ENCODE peak calls at places on chromosomes 1 and 21, in nine cellular contexts. H, E, C, P, K, B, W, Z and I are unnamed samples.

GRCh38 chr1:4054957-4055676 is 155.0 kb upstream of the C1orf174 start:
- DNase-seq in H (no peak), E (no peak), C (no peak), P (no peak), K (no peak), B (no peak), W (peak), Z (no peak), I (no peak)

GRCh38 chr1:89739013-89739843 is 81.6 kb upstream of the LRRC8D start:
- DNase-seq in H (no peak), E (peak), C (no peak), P (no peak), K (no peak), B (no peak), W (no peak), Z (peak), I (no peak)

GRCh38 chr1:54326577-54327385 is 79.4 kb downstream of the SSBP3 start:
- DNase-seq in H (no peak), E (no peak), C (no peak), P (no peak), K (no peak), B (no peak), W (no peak), Z (no peak), I (no peak)

GRCh38 chr1:174358344-174358743 is 89.4 kb upstream of the GPR52 start:
- DNase-seq in H (no peak), E (no peak), C (no peak), P (no peak), K (no peak), B (no peak), W (no peak), Z (no peak), I (no peak)

GRCh38 chr1:4549933-4550332 is 104.5 kb upstream of the AJAP1 start:
- DNase-seq in H (no peak), E (no peak), C (no peak), P (no peak), K (no peak), B (no peak), W (no peak), Z (no peak), I (no peak)

GRCh38 chr1:183600136-183600535 is 9.9 kb upstream of the NCF2 start:
- DNase-seq in H (no peak), E (peak), C (no peak), P (no peak), K (no peak), B (no peak), W (no peak), Z (no peak), I (no peak)

GRCh38 chr1:206002833-206003532 is at the start of gene RAB7B:
- DNase-seq in H (no peak), E (peak), C (no peak), P (no peak), K (peak), B (peak), W (no peak), Z (no peak), I (no peak)

GRCh38 chr1:68196676-68197075 is 35.6 kb downstream of the WLS start:
- DNase-seq in H (no peak), E (no peak), C (no peak), P (no peak), K (no peak), B (no peak), W (no peak), Z (no peak), I (no peak)

GRCh38 chr21:45613881-45614280 is 29.6 kb upstream of the PCBP3 start:
- DNase-seq in H (no peak), E (no peak), C (no peak), P (no peak), K (no peak), B (no peak), W (no peak), Z (no peak), I (no peak)

GRCh38 chr1:20008391-20008841 is 29.0 kb upstream of the PLA2G2A start:
- DNase-seq in H (no peak), E (peak), C (no peak), P (no peak), K (no peak), B (no peak), W (no peak), Z (no peak), I (no peak)

GRCh38 chr21:44855572-44855971 is 17.9 kb downstream of the PTTG1IP start:
- DNase-seq in H (no peak), E (no peak), C (no peak), P (no peak), K (no peak), B (peak), W (no peak), Z (no peak), I (no peak)

GRCh38 chr1:61116421-61116820 is 34.1 kb downstream of the NFIA start:
- DNase-seq in H (no peak), E (peak), C (no peak), P (no peak), K (no peak), B (no peak), W (no peak), Z (no peak), I (no peak)

GRCh38 chr1:184255560-184255959 is 131.3 kb upstream of the C1orf21 start:
- DNase-seq in H (no peak), E (no peak), C (no peak), P (no peak), K (no peak), B (no peak), W (no peak), Z (no peak), I (no peak)

GRCh38 chr1:225987491-225988316 is 11.4 kb downstream of the SDE2 start:
- DNase-seq in H (no peak), E (peak), C (no peak), P (no peak), K (no peak), B (no peak), W (no peak), Z (no peak), I (peak)

GRCh38 chr21:14259669-14260458 is 43.9 kb downstream of the RBM11 start:
- DNase-seq in H (peak), E (peak), C (peak), P (no peak), K (no peak), B (no peak), W (no peak), Z (no peak), I (peak)

GRCh38 chr21:25127811-25128210 is 479.5 kb downstream of the MRPL39 start:
- DNase-seq in H (no peak), E (no peak), C (no peak), P (no peak), K (no peak), B (no peak), W (no peak), Z (no peak), I (no peak)

GRCh38 chr1:10242811-10243210 is 32.4 kb downstream of the KIF1B start:
- DNase-seq in H (no peak), E (no peak), C (no peak), P (no peak), K (no peak), B (no peak), W (no peak), Z (no peak), I (no peak)

GRCh38 chr1:25590096-25590824 is 26.3 kb upstream of the MAN1C1 start:
- DNase-seq in H (no peak), E (peak), C (no peak), P (no peak), K (no peak), B (no peak), W (no peak), Z (no peak), I (no peak)

GRCh38 chr1:233598891-233599541 is 14.9 kb upstream of the KCNK1 start:
- DNase-seq in H (no peak), E (peak), C (no peak), P (no peak), K (no peak), B (no peak), W (no peak), Z (no peak), I (no peak)

GRCh38 chr1:53678046-53678445 is 60.9 kb downstream of the GLIS1 start:
- DNase-seq in H (no peak), E (no peak), C (no peak), P (no peak), K (no peak), B (no peak), W (peak), Z (no peak), I (no peak)

GRCh38 chr1:244049969-244050834 is 881 bp upstream of the ZBTB18 start:
- DNase-seq in H (no peak), E (no peak), C (peak), P (no peak), K (no peak), B (no peak), W (no peak), Z (peak), I (no peak)

GRCh38 chr1:70866522-70867256 is 180.9 kb downstream of the PTGER3 start:
- DNase-seq in H (no peak), E (no peak), C (no peak), P (no peak), K (no peak), B (no peak), W (no peak), Z (no peak), I (no peak)

GRCh38 chr1:156889802-156890585 is 3.5 kb upstream of the PEAR1 start:
- DNase-seq in H (peak), E (peak), C (peak), P (no peak), K (no peak), B (peak), W (peak), Z (peak), I (peak)

GRCh38 chr1:159428536-159428935 is 3.5 kb upstream of the OR10J4 start:
- DNase-seq in H (no peak), E (no peak), C (no peak), P (no peak), K (no peak), B (no peak), W (no peak), Z (no peak), I (no peak)

GRCh38 chr1:193663965-193664364 is 477.6 kb upstream of the B3GALT2 start:
- DNase-seq in H (no peak), E (no peak), C (no peak), P (no peak), K (no peak), B (no peak), W (no peak), Z (no peak), I (no peak)

GRCh38 chr1:172654535-172654934 is 4.4 kb upstream of the FASLG start:
- DNase-seq in H (peak), E (peak), C (no peak), P (no peak), K (no peak), B (no peak), W (no peak), Z (no peak), I (no peak)

GRCh38 chr1:220290163-220290761 is 18.0 kb upstream of the RAB3GAP2 start:
- DNase-seq in H (no peak), E (no peak), C (no peak), P (no peak), K (no peak), B (no peak), W (no peak), Z (no peak), I (no peak)

GRCh38 chr1:193850745-193851144 is 664.3 kb upstream of the B3GALT2 start:
- DNase-seq in H (no peak), E (no peak), C (no peak), P (no peak), K (no peak), B (no peak), W (no peak), Z (no peak), I (no peak)

GRCh38 chr1:223718850-223719249 is 6.5 kb downstream of the CAPN2 start:
- DNase-seq in H (no peak), E (no peak), C (no peak), P (no peak), K (no peak), B (no peak), W (no peak), Z (no peak), I (no peak)

GRCh38 chr1:62301726-62302390 is 17.4 kb downstream of the KANK4 start:
- DNase-seq in H (no peak), E (no peak), C (no peak), P (no peak), K (no peak), B (no peak), W (no peak), Z (no peak), I (no peak)

GRCh38 chr1:16202281-16203210 is 9.9 kb downstream of the ARHGEF19 start:
- DNase-seq in H (no peak), E (no peak), C (no peak), P (no peak), K (no peak), B (no peak), W (peak), Z (no peak), I (no peak)

GRCh38 chr21:25561668-25562641 is 45.3 kb downstream of the MRPL39 start:
- DNase-seq in H (no peak), E (peak), C (peak), P (peak), K (no peak), B (peak), W (peak), Z (peak), I (no peak)

GRCh38 chr1:154502066-154502741 is at the start of the genes SHE and TDRD10:
- DNase-seq in H (no peak), E (no peak), C (no peak), P (no peak), K (no peak), B (peak), W (peak), Z (no peak), I (no peak)

GRCh38 chr1:20470174-20470573 is 15.8 kb downstream of the CAMK2N1 start:
- DNase-seq in H (no peak), E (no peak), C (no peak), P (no peak), K (no peak), B (no peak), W (no peak), Z (no peak), I (no peak)

GRCh38 chr1:27623327-27624212 is 11.4 kb downstream of the FGR start:
- DNase-seq in H (no peak), E (no peak), C (no peak), P (no peak), K (no peak), B (no peak), W (peak), Z (no peak), I (no peak)

GRCh38 chr1:85581138-85581801 is 709 bp downstream of the CCN1 start:
- DNase-seq in H (peak), E (peak), C (no peak), P (no peak), K (no peak), B (peak), W (peak), Z (no peak), I (no peak)

GRCh38 chr1:236455242-236455641 is 61.2 kb downstream of the EDARADD start:
- DNase-seq in H (no peak), E (no peak), C (no peak), P (no peak), K (no peak), B (no peak), W (no peak), Z (no peak), I (no peak)

GRCh38 chr1:204348722-204349121 is 11.0 kb downstream of the PLEKHA6 start:
- DNase-seq in H (no peak), E (peak), C (no peak), P (no peak), K (no peak), B (no peak), W (peak), Z (no peak), I (no peak)

GRCh38 chr1:20735581-20736111 is 3.1 kb upstream of the SH2D5 start:
- DNase-seq in H (no peak), E (no peak), C (no peak), P (no peak), K (no peak), B (no peak), W (no peak), Z (no peak), I (no peak)